ENCODE peak calls at places on chromosomes 6 and 20, in nine cellular contexts. O is GM20000; S is B cell; Z is RCC 7860; I is BE2C; E is spleen; W is Caki2; G is anterior cingulate cortex; U is effector memory CD4-positive, alpha-beta T cell. P is an unnamed sample.

GRCh38 chr20:23050847-23051627 is 1.6 kb upstream of the THBD start:
- DNase-seq in Z (peak; percentile 10), G (peak; percentile 36), W (peak; percentile 92), S (no peak), U (no peak), I (no peak), O (no peak), E (peak; percentile 91), P (peak; percentile 93)

GRCh38 chr6:156727715-156728385 is 49.3 kb upstream of the ARID1B start:
- DNase-seq in E (no peak), U (no peak), I (no peak), O (no peak), G (no peak), Z (no peak), S (no peak), W (no peak), P (no peak)

GRCh38 chr6:19860235-19860877 is 23.2 kb downstream of the ID4 start:
- DNase-seq in I (no peak), U (no peak), W (no peak), Z (no peak), E (no peak), S (no peak), O (no peak), G (no peak), P (no peak)

GRCh38 chr6:112502348-112503130 is 155.4 kb downstream of the RFPL4B start:
- DNase-seq in Z (no peak), S (no peak), E (no peak), G (no peak), O (no peak), U (no peak), I (no peak), W (peak; percentile 18), P (no peak)

GRCh38 chr6:113994934-113995342 is 24.0 kb upstream of the HDAC2 start:
- DNase-seq in W (peak; percentile 41), I (peak; percentile 78), U (no peak), S (no peak), O (peak; percentile 14), Z (peak; percentile 82), G (peak; percentile 36), E (no peak), P (no peak)

GRCh38 chr6:56766806-56767178 is 124.1 kb upstream of the DST start:
- DNase-seq in Z (no peak), O (peak; percentile 68), G (no peak), W (no peak), I (no peak), S (no peak), U (no peak), E (no peak), P (no peak)

GRCh38 chr6:118843685-118844390 is 50.1 kb upstream of the ASF1A start:
- DNase-seq in O (peak; percentile 57), I (no peak), E (no peak), Z (no peak), G (no peak), W (no peak), U (no peak), S (no peak), P (no peak)

GRCh38 chr20:36117638-36118037 is 36.9 kb upstream of the EPB41L1 start:
- DNase-seq in S (peak; percentile 27), G (no peak), W (no peak), O (no peak), Z (no peak), I (no peak), U (no peak), E (no peak), P (peak; percentile 54)

GRCh38 chr6:47437592-47437991 is 40.0 kb upstream of the CD2AP start:
- DNase-seq in U (no peak), G (no peak), E (no peak), S (peak; percentile 45), Z (no peak), I (no peak), O (peak; percentile 47), W (no peak), P (no peak)

GRCh38 chr6:39137235-39137634 is 22.2 kb upstream of the SAYSD1 start:
- DNase-seq in W (peak; percentile 17), Z (no peak), G (no peak), O (no peak), I (no peak), U (no peak), S (no peak), E (no peak), P (no peak)

GRCh38 chr20:38201356-38201755 is 36.3 kb upstream of the TGM2 start:
- DNase-seq in E (peak; percentile 64), I (peak; percentile 76), O (no peak), U (no peak), G (no peak), W (peak; percentile 62), S (no peak), Z (peak; percentile 83), P (no peak)

GRCh38 chr6:46410330-46410953 is 80.8 kb downstream of the RCAN2 start:
- DNase-seq in S (peak; percentile 56), W (no peak), O (peak; percentile 75), U (no peak), I (no peak), E (no peak), G (no peak), Z (no peak), P (no peak)

GRCh38 chr6:38192011-38192410 is 372.5 kb downstream of the ZFAND3 start:
- DNase-seq in O (no peak), I (no peak), G (no peak), S (no peak), W (no peak), Z (no peak), U (no peak), E (no peak), P (no peak)

GRCh38 chr20:16158090-16158975 is 414.9 kb downstream of the KIF16B start:
- DNase-seq in U (no peak), Z (no peak), O (peak; percentile 8), I (peak; percentile 29), G (no peak), W (no peak), E (peak; percentile 77), S (peak; percentile 70), P (no peak)

GRCh38 chr20:60782959-60783625 is 469.0 kb upstream of the CDH4 start:
- DNase-seq in G (no peak), Z (no peak), O (no peak), E (no peak), S (no peak), W (no peak), U (no peak), I (no peak), P (no peak)

GRCh38 chr20:38961530-38962043 is 557 bp upstream of the DHX35 start:
- DNase-seq in Z (no peak), G (no peak), U (no peak), O (no peak), I (no peak), W (no peak), S (no peak), E (no peak), P (no peak)

GRCh38 chr20:62122659-62123449 is 579 bp downstream of the LSM14B start:
- DNase-seq in S (peak; percentile 61), W (peak; percentile 46), E (peak; percentile 92), G (no peak), Z (no peak), I (peak; percentile 52), O (peak; percentile 72), U (no peak), P (no peak)

GRCh38 chr6:5084787-5085637 is at the start of gene PPP1R3G:
- DNase-seq in G (no peak), U (no peak), I (peak; percentile 24), Z (no peak), S (no peak), O (peak; percentile 82), E (peak; percentile 79), W (no peak), P (peak; percentile 73)

GRCh38 chr6:34544776-34545471 is 11.2 kb downstream of the SPDEF start:
- DNase-seq in S (no peak), W (no peak), O (no peak), Z (no peak), I (no peak), U (no peak), G (no peak), E (no peak), P (no peak)

GRCh38 chr6:151067684-151068596 is 171.8 kb upstream of the AKAP12 start:
- DNase-seq in W (peak; percentile 98), I (peak; percentile 35), O (no peak), Z (peak; percentile 91), E (no peak), U (no peak), G (no peak), S (no peak), P (peak; percentile 77)

GRCh38 chr6:42498473-42499128 is 46.9 kb upstream of the TRERF1 start:
- DNase-seq in S (no peak), Z (no peak), O (no peak), G (no peak), W (no peak), I (peak; percentile 29), U (no peak), E (no peak), P (peak; percentile 51)

GRCh38 chr20:53926428-53927028 is 143.9 kb downstream of the BCAS1 start:
- DNase-seq in U (no peak), E (no peak), W (peak; percentile 97), Z (peak; percentile 99), O (peak; percentile 46), G (no peak), S (peak; percentile 76), I (no peak), P (no peak)